ENCODE peak calls at places on chromosome 4, in four cellular contexts. X is H1, H is IMR-90, B is mesendoderm. I is an unnamed sample.

GRCh38 chr4:60579335-60579734 is 620.8 kb upstream of the ADGRL3 start:
- DNase-seq in X (no peak), H (peak), B (no peak), I (no peak)

GRCh38 chr4:96131186-96131585 is 291.3 kb downstream of the PDHA2 start:
- DNase-seq in X (no peak), H (no peak), B (no peak), I (no peak)

GRCh38 chr4:8176547-8177399 is 18.2 kb upstream of the ABLIM2 start:
- DNase-seq in X (peak), H (peak), B (peak), I (peak)

GRCh38 chr4:113561758-113562157 is 199.8 kb downstream of the CAMK2D start:
- DNase-seq in X (no peak), H (no peak), B (no peak), I (no peak)

GRCh38 chr4:58587856-58588255 is 1477.7 kb upstream of the IGFBP7 start:
- DNase-seq in X (no peak), H (no peak), B (peak), I (no peak)

GRCh38 chr4:167940217-167940616 is 152.1 kb upstream of the ANXA10 start:
- DNase-seq in X (no peak), H (no peak), B (no peak), I (no peak)

GRCh38 chr4:110633358-110634319 is 10.8 kb upstream of the PITX2 start:
- DNase-seq in X (no peak), H (no peak), B (peak), I (peak)

GRCh38 chr4:15375707-15376106 is 52.1 kb upstream of the C1QTNF7 start:
- DNase-seq in X (no peak), H (no peak), B (no peak), I (no peak)

GRCh38 chr4:26459054-26459755 is 31.1 kb downstream of the CCKAR start:
- DNase-seq in X (peak), H (peak), B (peak), I (no peak)

GRCh38 chr4:70607454-70607853 is 15.4 kb downstream of the AMBN start:
- DNase-seq in X (no peak), H (no peak), B (no peak), I (no peak)

GRCh38 chr4:125388653-125389052 is 73.9 kb downstream of the FAT4 start:
- DNase-seq in X (no peak), H (peak), B (no peak), I (no peak)

GRCh38 chr4:188976644-188977115 is 837.4 kb downstream of the TRIML1 start:
- DNase-seq in X (peak), H (peak), B (peak), I (peak)

GRCh38 chr4:76733380-76733779 is 164.6 kb downstream of the SOWAHB start:
- DNase-seq in X (peak), H (no peak), B (peak), I (peak)

GRCh38 chr4:139619644-139620043 is 46.0 kb upstream of the MGST2 start:
- DNase-seq in X (no peak), H (no peak), B (peak), I (no peak)

GRCh38 chr4:575281-576141 is 584 bp downstream of the TMEM271 start:
- DNase-seq in X (peak), H (peak), B (peak), I (peak)

GRCh38 chr4:155497306-155497705 is 120.5 kb upstream of the MAP9 start:
- DNase-seq in X (no peak), H (no peak), B (no peak), I (no peak)

GRCh38 chr4:39043697-39044363 is 11.6 kb upstream of the TMEM156 start:
- DNase-seq in X (no peak), H (peak), B (peak), I (no peak)

GRCh38 chr4:133493241-133493640 is 344.1 kb downstream of the PCDH10 start:
- DNase-seq in X (no peak), H (no peak), B (no peak), I (no peak)

DNA sequence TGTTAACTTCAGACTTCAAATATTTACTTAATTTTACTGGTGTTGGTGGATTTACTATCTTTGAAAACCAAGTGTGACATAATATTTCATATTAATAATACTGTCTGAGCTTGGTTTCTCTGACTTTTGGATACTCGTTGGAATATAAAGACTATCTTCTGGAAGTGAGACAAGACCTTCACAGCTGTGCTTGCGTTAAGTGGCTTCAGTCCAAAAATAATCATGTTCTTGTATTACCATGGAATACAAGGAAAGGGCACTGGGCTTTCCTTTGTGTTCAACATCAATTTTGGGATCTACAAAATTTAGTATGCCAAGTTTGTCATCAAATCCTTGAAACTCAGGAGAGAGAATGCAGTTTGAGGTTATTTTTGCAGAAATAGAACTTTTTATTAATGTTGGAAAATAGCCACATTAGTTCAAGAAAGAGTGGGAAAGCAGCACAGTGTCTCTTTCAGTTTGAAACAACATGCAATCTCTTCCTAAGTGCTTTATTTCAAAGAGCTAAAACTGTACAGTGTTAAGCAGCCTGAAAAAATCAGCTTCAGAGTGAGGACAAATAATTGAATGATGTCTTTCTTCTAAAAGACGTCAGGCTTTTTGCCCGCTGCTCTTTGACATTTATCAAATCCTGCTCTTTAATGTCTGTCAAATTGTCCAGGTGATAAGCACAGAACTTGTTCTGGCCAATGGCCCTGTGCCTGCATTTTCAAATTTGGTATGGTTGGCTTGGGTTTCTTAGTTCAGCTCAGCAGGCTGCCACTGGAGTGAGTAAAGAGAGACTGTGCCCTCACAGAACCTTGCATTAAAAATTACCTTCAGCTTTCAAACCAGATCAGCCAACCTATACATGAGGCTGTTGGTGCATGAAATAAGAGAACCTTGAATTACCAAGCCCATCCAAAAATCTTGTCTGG is 712.7 kb upstream of the LCORL start:
- DNase-seq in X (no peak), H (no peak), B (no peak), I (no peak)
- H3K56ac ChIP-seq in X (no peak), H (no peak), B (no peak), I (no peak)

DNA sequence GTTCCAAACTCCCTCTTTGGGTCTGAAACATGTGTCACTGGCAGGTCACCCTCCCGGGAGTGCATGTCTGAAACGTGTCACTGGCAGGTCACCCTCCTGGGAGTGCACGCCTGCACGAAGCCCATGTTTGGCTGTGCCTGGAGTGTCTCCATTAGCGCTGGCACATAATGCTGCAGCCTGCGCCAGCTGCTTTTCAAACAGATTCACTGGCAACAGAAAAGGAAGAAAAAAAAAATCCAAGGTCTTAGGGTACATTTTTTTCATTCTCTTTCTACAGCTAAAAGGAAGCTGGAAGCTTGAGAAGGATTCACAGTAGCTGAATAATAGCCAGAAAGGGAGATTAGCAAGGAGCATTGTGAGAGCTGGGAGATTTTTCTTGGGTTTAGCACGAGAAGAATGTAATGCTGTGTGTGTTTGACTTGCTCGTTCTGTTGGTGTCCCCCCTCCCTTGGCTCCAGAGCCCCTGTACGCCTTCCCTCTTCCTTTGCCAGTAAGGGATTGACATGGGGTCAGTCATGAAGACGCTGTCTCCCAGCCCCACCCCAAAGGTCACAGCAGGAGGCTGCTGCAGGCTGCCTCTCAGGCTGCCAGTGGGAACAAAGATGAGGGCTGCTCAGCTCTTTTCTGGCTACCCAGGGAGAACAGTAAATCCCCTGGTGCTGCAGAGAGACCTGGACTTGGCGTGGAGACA is 39.1 kb upstream of the TLR3 start:
- DNase-seq in X (no peak), H (peak), B (peak), I (no peak)
- H3K27ac ChIP-seq in X (peak), H (no peak), B (peak), I (no peak)

GRCh38 chr4:170339522-170339921 is 249.8 kb upstream of the AADAT start:
- DNase-seq in X (no peak), H (no peak), B (no peak), I (no peak)
- H3K56ac ChIP-seq in X (no peak), H (no peak), B (no peak), I (no peak)

GRCh38 chr4:156974264-156974663 is 2.7 kb upstream of the PDGFC start:
- DNase-seq in X (no peak), H (peak), B (no peak), I (no peak)

GRCh38 chr4:156970501-156971167 is 965 bp downstream of the PDGFC start:
- DNase-seq in X (no peak), H (peak), B (peak), I (peak)

GRCh38 chr4:156972370-156972980 is 876 bp upstream of the PDGFC start:
- DNase-seq in X (no peak), H (peak), B (no peak), I (no peak)

GRCh38 chr4:156971168-156971601 is 414 bp downstream of the PDGFC start:
- DNase-seq in X (no peak), H (no peak), B (no peak), I (peak)

GRCh38 chr4:156971623-156972369 is at the start of gene PDGFC:
- DNase-seq in X (no peak), H (peak), B (peak), I (peak)
- H3K27ac ChIP-seq in X (no peak), H (peak), B (no peak), I (no peak)

DNA sequence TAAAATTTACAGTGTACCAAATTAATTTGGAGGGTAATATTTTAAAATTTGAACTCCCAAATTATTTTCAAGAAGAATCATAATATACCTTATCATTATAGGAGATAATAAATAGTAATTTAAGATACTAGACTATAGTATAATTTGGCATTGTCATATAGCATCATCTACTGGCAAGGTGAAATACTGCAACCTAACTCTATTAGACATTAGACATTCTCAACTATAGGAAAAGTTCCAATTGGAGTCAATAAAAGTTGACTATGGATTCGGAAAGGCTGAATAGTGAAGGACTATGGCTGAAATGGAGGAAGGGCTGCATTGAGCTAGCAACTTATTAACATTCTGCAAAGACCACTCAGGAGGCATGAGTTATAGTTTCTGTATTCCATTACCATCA is 113.0 kb downstream of the PRDM5 start:
- DNase-seq in X (no peak), H (no peak), B (no peak), I (no peak)
- H3K56ac ChIP-seq in X (no peak), H (no peak), B (no peak), I (no peak)